ENCODE peak calls at places on chromosomes 5 and 9, in ten cellular contexts. One of them, this sample, is unnamed.

GRCh38 chr5:33939863-33940262 is 3.7 kb downstream of the RXFP3 start:
- DNase-seq in body of pancreas: no peak
- DNase-seq in HFF-Myc: no peak
- DNase-seq in cardiac fibroblast: peak; percentile 51
- DNase-seq in Peyer's patch: no peak
- DNase-seq in heart right ventricle: no peak
- DNase-seq in IMR-90: peak; percentile 47
- DNase-seq in right atrium auricular region: no peak
- DNase-seq in spleen: no peak
- DNase-seq in epithelial cell of esophagus: peak; percentile 29
- DNase-seq in this sample: peak; percentile 73

GRCh38 chr5:67234671-67235176 is 38.1 kb upstream of the CD180 start:
- DNase-seq in epithelial cell of esophagus: peak; percentile 40
- DNase-seq in cardiac fibroblast: peak; percentile 92
- DNase-seq in heart right ventricle: peak; percentile 73
- DNase-seq in HFF-Myc: peak; percentile 69
- DNase-seq in IMR-90: peak; percentile 76
- DNase-seq in spleen: peak; percentile 64
- DNase-seq in body of pancreas: no peak
- DNase-seq in Peyer's patch: peak; percentile 50
- DNase-seq in right atrium auricular region: no peak
- DNase-seq in this sample: peak; percentile 94

GRCh38 chr5:107572800-107573368 is 97.9 kb downstream of the EFNA5 start:
- DNase-seq in body of pancreas: no peak
- DNase-seq in heart right ventricle: no peak
- DNase-seq in epithelial cell of esophagus: no peak
- DNase-seq in Peyer's patch: no peak
- DNase-seq in HFF-Myc: no peak
- DNase-seq in spleen: no peak
- DNase-seq in IMR-90: no peak
- DNase-seq in right atrium auricular region: no peak
- DNase-seq in cardiac fibroblast: no peak
- DNase-seq in this sample: no peak

GRCh38 chr5:32127759-32128158 is 46.4 kb downstream of the GOLPH3 start:
- DNase-seq in cardiac fibroblast: no peak
- DNase-seq in body of pancreas: no peak
- DNase-seq in heart right ventricle: no peak
- DNase-seq in epithelial cell of esophagus: no peak
- DNase-seq in Peyer's patch: no peak
- DNase-seq in HFF-Myc: no peak
- DNase-seq in right atrium auricular region: no peak
- DNase-seq in IMR-90: no peak
- DNase-seq in spleen: no peak
- DNase-seq in this sample: no peak

GRCh38 chr5:157442989-157443619 is 16.9 kb upstream of the NIPAL4 start:
- DNase-seq in Peyer's patch: no peak
- DNase-seq in heart right ventricle: peak; percentile 21
- DNase-seq in body of pancreas: no peak
- DNase-seq in IMR-90: no peak
- DNase-seq in epithelial cell of esophagus: no peak
- DNase-seq in spleen: no peak
- DNase-seq in right atrium auricular region: no peak
- DNase-seq in HFF-Myc: peak; percentile 9
- DNase-seq in cardiac fibroblast: peak; percentile 9
- DNase-seq in this sample: no peak

GRCh38 chr5:106086352-106086751 is 1584.4 kb downstream of the EFNA5 start:
- DNase-seq in epithelial cell of esophagus: no peak
- DNase-seq in cardiac fibroblast: no peak
- DNase-seq in body of pancreas: no peak
- DNase-seq in IMR-90: no peak
- DNase-seq in heart right ventricle: no peak
- DNase-seq in right atrium auricular region: no peak
- DNase-seq in Peyer's patch: no peak
- DNase-seq in spleen: no peak
- DNase-seq in HFF-Myc: no peak
- DNase-seq in this sample: no peak

GRCh38 chr9:137222190-137223077 is at the start of gene RNF208:
- DNase-seq in Peyer's patch: no peak
- DNase-seq in epithelial cell of esophagus: no peak
- DNase-seq in HFF-Myc: no peak
- DNase-seq in body of pancreas: peak; percentile 42
- DNase-seq in heart right ventricle: no peak
- DNase-seq in IMR-90: no peak
- DNase-seq in spleen: peak; percentile 88
- DNase-seq in right atrium auricular region: no peak
- DNase-seq in cardiac fibroblast: no peak
- DNase-seq in this sample: no peak

GRCh38 chr5:142499591-142500384 is 175.0 kb upstream of the SPRY4 start:
- DNase-seq in HFF-Myc: no peak
- DNase-seq in epithelial cell of esophagus: no peak
- DNase-seq in heart right ventricle: no peak
- DNase-seq in right atrium auricular region: no peak
- DNase-seq in Peyer's patch: no peak
- DNase-seq in IMR-90: no peak
- DNase-seq in body of pancreas: no peak
- DNase-seq in cardiac fibroblast: no peak
- DNase-seq in spleen: no peak
- DNase-seq in this sample: no peak

GRCh38 chr5:175383350-175383749 is 60.6 kb downstream of the DRD1 start:
- DNase-seq in right atrium auricular region: no peak
- DNase-seq in body of pancreas: no peak
- DNase-seq in cardiac fibroblast: no peak
- DNase-seq in epithelial cell of esophagus: no peak
- DNase-seq in HFF-Myc: no peak
- DNase-seq in Peyer's patch: no peak
- DNase-seq in spleen: no peak
- DNase-seq in heart right ventricle: no peak
- DNase-seq in IMR-90: no peak
- DNase-seq in this sample: no peak

GRCh38 chr9:81113408-81114124 is 575.8 kb downstream of the TLE1 start:
- DNase-seq in IMR-90: no peak
- DNase-seq in HFF-Myc: no peak
- DNase-seq in right atrium auricular region: no peak
- DNase-seq in heart right ventricle: no peak
- DNase-seq in Peyer's patch: no peak
- DNase-seq in cardiac fibroblast: no peak
- DNase-seq in spleen: no peak
- DNase-seq in epithelial cell of esophagus: no peak
- DNase-seq in body of pancreas: no peak
- DNase-seq in this sample: no peak

DNA sequence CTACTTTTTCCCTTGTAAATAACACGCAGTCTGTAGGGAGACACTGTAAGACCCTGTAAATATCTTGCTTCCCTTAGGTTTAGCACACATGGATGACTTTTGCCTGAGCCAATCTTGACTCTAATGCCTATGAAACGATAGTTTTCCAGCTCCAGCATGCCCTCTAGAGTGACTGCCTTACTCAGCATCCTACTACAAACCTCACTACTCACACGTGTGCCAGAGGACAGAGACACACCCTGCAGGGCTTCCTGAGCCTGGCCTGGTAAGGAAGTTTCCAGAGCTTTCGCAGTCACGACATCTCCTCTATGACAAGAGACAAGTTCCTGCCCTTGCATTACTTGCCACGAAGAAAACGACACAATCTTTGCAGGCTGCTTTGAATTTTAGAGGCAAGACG is 138.1 kb downstream of the ATPSCKMT start:
- DNase-seq in cardiac fibroblast: peak; percentile 72
- DNase-seq in HFF-Myc: peak; percentile 47
- DNase-seq in body of pancreas: no peak
- DNase-seq in IMR-90: peak; percentile 54
- DNase-seq in spleen: no peak
- DNase-seq in right atrium auricular region: no peak
- DNase-seq in Peyer's patch: no peak
- DNase-seq in epithelial cell of esophagus: peak; percentile 55
- DNase-seq in heart right ventricle: no peak
- DNase-seq in this sample: peak; percentile 70
- TF ChIP-seq CTCF in cardiac fibroblast: peak; percentile 57
- TF ChIP-seq CTCF in HFF-Myc: peak; percentile 61
- TF ChIP-seq CTCF in body of pancreas: no peak
- TF ChIP-seq CTCF in IMR-90: peak; percentile 54
- TF ChIP-seq CTCF in spleen: no peak
- TF ChIP-seq CTCF in right atrium auricular region: no peak
- TF ChIP-seq CTCF in Peyer's patch: peak; percentile 33
- TF ChIP-seq CTCF in epithelial cell of esophagus: peak; percentile 39
- TF ChIP-seq CTCF in heart right ventricle: peak; percentile 30
- TF ChIP-seq CTCF in this sample: peak; percentile 65

DNA sequence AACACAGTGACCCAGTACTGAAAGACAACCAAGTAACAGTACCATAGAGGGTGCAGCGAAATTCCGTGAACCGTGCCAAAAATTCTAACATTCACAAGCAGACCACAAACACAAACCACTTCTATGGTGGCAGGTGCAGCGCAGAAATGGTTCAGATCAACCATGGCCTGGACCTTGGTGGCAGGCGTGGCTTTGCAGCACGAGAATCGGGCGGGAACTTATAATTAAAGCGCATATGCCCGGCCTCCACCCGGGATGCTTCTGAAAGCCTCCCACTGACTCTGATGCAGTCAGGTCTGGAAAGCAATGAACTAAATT is 68.0 kb upstream of the TBC1D9B start:
- DNase-seq in cardiac fibroblast: no peak
- DNase-seq in IMR-90: no peak
- DNase-seq in heart right ventricle: no peak
- DNase-seq in epithelial cell of esophagus: no peak
- DNase-seq in body of pancreas: no peak
- DNase-seq in HFF-Myc: no peak
- DNase-seq in spleen: no peak
- DNase-seq in Peyer's patch: no peak
- DNase-seq in right atrium auricular region: no peak
- DNase-seq in this sample: no peak
- H3K4me3 ChIP-seq in cardiac fibroblast: no peak overlapping the region
- H3K4me3 ChIP-seq in IMR-90: no peak overlapping the region
- H3K4me3 ChIP-seq in heart right ventricle: no peak overlapping the region
- H3K4me3 ChIP-seq in epithelial cell of esophagus: no peak overlapping the region
- H3K4me3 ChIP-seq in body of pancreas: no peak overlapping the region
- H3K4me3 ChIP-seq in HFF-Myc: no peak overlapping the region
- H3K4me3 ChIP-seq in spleen: no peak overlapping the region
- H3K4me3 ChIP-seq in Peyer's patch: no peak overlapping the region
- H3K4me3 ChIP-seq in right atrium auricular region: no peak overlapping the region
- H3K4me3 ChIP-seq in this sample: no peak overlapping the region

DNA sequence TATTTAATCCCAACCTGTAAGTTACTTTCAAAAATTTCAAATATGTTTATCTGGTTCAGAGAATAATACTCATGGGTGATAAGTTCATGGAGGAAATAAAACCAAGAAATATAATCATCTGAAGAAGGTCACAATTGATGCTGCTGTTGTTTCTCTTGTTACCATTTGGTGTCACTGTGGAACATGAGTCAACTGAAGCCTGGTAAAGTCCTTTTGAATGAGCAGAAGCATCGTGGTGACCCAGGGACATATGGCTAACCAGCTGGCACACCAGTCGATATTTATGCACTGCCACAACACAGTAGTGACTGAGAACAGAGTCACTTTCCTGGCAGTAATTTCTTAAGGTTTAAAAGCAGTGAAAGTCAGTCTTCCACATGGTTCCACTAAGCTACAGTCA is 612.9 kb upstream of the TLE4 start:
- DNase-seq in spleen: no peak
- DNase-seq in HFF-Myc: no peak
- DNase-seq in Peyer's patch: no peak
- DNase-seq in IMR-90: no peak
- DNase-seq in body of pancreas: no peak
- DNase-seq in epithelial cell of esophagus: peak; percentile 11
- DNase-seq in cardiac fibroblast: peak; percentile 18
- DNase-seq in heart right ventricle: no peak
- DNase-seq in right atrium auricular region: no peak
- DNase-seq in this sample: peak; percentile 12
- TF ChIP-seq CTCF in spleen: no peak
- TF ChIP-seq CTCF in HFF-Myc: peak; percentile 13
- TF ChIP-seq CTCF in Peyer's patch: no peak
- TF ChIP-seq CTCF in IMR-90: no peak
- TF ChIP-seq CTCF in body of pancreas: no peak
- TF ChIP-seq CTCF in epithelial cell of esophagus: peak; percentile 36
- TF ChIP-seq CTCF in cardiac fibroblast: peak; percentile 12
- TF ChIP-seq CTCF in heart right ventricle: no peak
- TF ChIP-seq CTCF in right atrium auricular region: no peak
- TF ChIP-seq CTCF in this sample: peak; percentile 19

GRCh38 chr5:15500326-15500958 is 462 bp downstream of the FBXL7 start:
- DNase-seq in HFF-Myc: no peak
- DNase-seq in IMR-90: peak; percentile 25
- DNase-seq in heart right ventricle: peak; percentile 70
- DNase-seq in cardiac fibroblast: peak; percentile 56
- DNase-seq in right atrium auricular region: peak; percentile 85
- DNase-seq in spleen: peak; percentile 75
- DNase-seq in Peyer's patch: peak; percentile 49
- DNase-seq in body of pancreas: peak; percentile 22
- DNase-seq in epithelial cell of esophagus: peak; percentile 31
- DNase-seq in this sample: peak; percentile 28

GRCh38 chr5:15502208-15502607 is 2.2 kb downstream of the FBXL7 start:
- DNase-seq in spleen: no peak
- DNase-seq in Peyer's patch: no peak
- DNase-seq in heart right ventricle: no peak
- DNase-seq in HFF-Myc: no peak
- DNase-seq in cardiac fibroblast: peak; percentile 64
- DNase-seq in right atrium auricular region: no peak
- DNase-seq in epithelial cell of esophagus: no peak
- DNase-seq in IMR-90: peak; percentile 63
- DNase-seq in body of pancreas: no peak
- DNase-seq in this sample: peak; percentile 66

GRCh38 chr5:15496886-15497285 is 3.1 kb upstream of the FBXL7 start:
- DNase-seq in heart right ventricle: no peak
- DNase-seq in body of pancreas: no peak
- DNase-seq in HFF-Myc: no peak
- DNase-seq in IMR-90: no peak
- DNase-seq in cardiac fibroblast: no peak
- DNase-seq in right atrium auricular region: no peak
- DNase-seq in spleen: no peak
- DNase-seq in Peyer's patch: no peak
- DNase-seq in epithelial cell of esophagus: no peak
- DNase-seq in this sample: no peak

GRCh38 chr5:15499528-15500325 is at the start of gene FBXL7:
- DNase-seq in spleen: peak; percentile 85
- DNase-seq in right atrium auricular region: peak; percentile 78
- DNase-seq in epithelial cell of esophagus: peak; percentile 75
- DNase-seq in cardiac fibroblast: peak; percentile 80
- DNase-seq in heart right ventricle: peak; percentile 86
- DNase-seq in Peyer's patch: peak; percentile 62
- DNase-seq in IMR-90: peak; percentile 75
- DNase-seq in body of pancreas: peak; percentile 35
- DNase-seq in HFF-Myc: no peak
- DNase-seq in this sample: peak; percentile 85

DNA sequence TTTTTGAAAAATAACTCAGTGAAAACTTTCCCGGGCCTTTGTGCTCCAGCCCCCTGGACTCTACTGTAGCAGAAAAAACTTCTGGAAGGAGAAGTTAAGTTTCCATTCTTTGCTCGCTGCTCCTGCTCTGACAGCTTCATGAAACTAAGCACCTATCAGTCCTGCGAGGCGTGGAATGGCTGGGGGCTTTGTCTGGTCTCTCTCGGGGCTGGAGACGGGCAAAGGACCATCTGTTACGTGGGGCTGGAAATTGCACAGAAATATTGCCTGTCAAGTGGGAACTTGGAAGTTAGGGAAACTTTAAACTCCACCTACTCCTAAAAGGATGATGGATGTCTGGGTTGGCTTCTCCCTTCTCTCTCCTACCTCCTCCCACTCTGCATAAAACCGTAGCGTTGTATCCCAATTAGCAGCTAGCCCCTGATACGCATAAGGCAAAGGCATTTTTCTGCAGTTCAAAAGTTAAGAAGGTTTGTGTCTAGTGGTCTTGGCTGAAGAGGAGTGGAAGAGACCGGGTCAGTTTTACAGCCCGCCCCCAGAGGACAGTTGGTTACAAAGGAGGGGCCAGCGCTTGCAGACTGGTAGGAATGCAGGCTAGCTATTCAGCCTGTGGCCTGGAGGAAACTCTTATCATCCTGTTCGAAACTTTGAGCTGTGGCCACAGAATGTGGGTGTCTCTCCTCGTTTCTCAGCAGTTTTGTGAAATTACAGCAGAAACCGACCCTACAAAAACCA is 1.2 kb downstream of the FBXL7 start:
- DNase-seq in Peyer's patch: no peak
- DNase-seq in cardiac fibroblast: peak; percentile 81
- DNase-seq in epithelial cell of esophagus: peak; percentile 39
- DNase-seq in HFF-Myc: no peak
- DNase-seq in body of pancreas: no peak
- DNase-seq in right atrium auricular region: peak; percentile 69
- DNase-seq in IMR-90: peak; percentile 76
- DNase-seq in heart right ventricle: peak; percentile 68
- DNase-seq in spleen: no peak
- DNase-seq in this sample: peak; percentile 88
- H3K4me3 ChIP-seq in Peyer's patch: peak overlapping the region; percentile 33
- H3K4me3 ChIP-seq in cardiac fibroblast: peak overlapping the region; percentile 96
- H3K4me3 ChIP-seq in epithelial cell of esophagus: peak overlapping the region; percentile 54
- H3K4me3 ChIP-seq in HFF-Myc: peak overlapping the region; percentile 79
- H3K4me3 ChIP-seq in body of pancreas: no peak overlapping the region
- H3K4me3 ChIP-seq in right atrium auricular region: peak overlapping the region; percentile 84
- H3K4me3 ChIP-seq in IMR-90: peak overlapping the region; percentile 97
- H3K4me3 ChIP-seq in heart right ventricle: peak overlapping the region; percentile 72
- H3K4me3 ChIP-seq in spleen: peak overlapping the region; percentile 38
- H3K4me3 ChIP-seq in this sample: peak overlapping the region; percentile 86